ENCODE peak calls at places on chromosomes 4 and X, in five cellular contexts. T, B, Y, V and G are unnamed samples.

GRCh38 chrX:1452497-1453389 is at the start of gene ASMTL:
- DNase-seq in T (peak; percentile 100), B (peak; percentile 100), Y (peak; percentile 100), V (peak; percentile 100), G (peak; percentile 100)

GRCh38 chr4:66688674-66689073 is 856.6 kb downstream of the CENPC start:
- DNase-seq in T (no peak), B (no peak), Y (no peak), V (no peak), G (no peak)

GRCh38 chr4:105990933-105991332 is 95.7 kb downstream of the NPNT start:
- DNase-seq in T (no peak), B (peak; percentile 85), Y (peak; percentile 86), V (peak; percentile 59), G (peak; percentile 74)

GRCh38 chr4:1715002-1715761 is 3.1 kb upstream of the SLBP start:
- DNase-seq in T (no peak), B (no peak), Y (no peak), V (no peak), G (no peak)

GRCh38 chr4:168587326-168588125 is 90.7 kb downstream of the PALLD start:
- DNase-seq in T (no peak), B (peak; percentile 15), Y (peak; percentile 75), V (no peak), G (no peak)

GRCh38 chrX:129663171-129663570 is 8.4 kb upstream of the APLN start:
- DNase-seq in T (peak; percentile 49), B (no peak), Y (peak; percentile 65), V (no peak), G (no peak)

GRCh38 chrX:65532016-65532415 is 2.6 kb downstream of the LAS1L start:
- DNase-seq in T (no peak), B (no peak), Y (no peak), V (no peak), G (no peak)

GRCh38 chr4:104592894-104593470 is 98.3 kb upstream of the CXXC4 start:
- DNase-seq in T (no peak), B (no peak), Y (no peak), V (no peak), G (no peak)

GRCh38 chr4:5051210-5051691 is at the start of gene STK32B:
- DNase-seq in T (peak; percentile 81), B (peak; percentile 70), Y (peak; percentile 76), V (peak; percentile 34), G (peak; percentile 71)

GRCh38 chr4:184337907-184338306 is 120.2 kb upstream of the ENPP6 start:
- DNase-seq in T (no peak), B (no peak), Y (no peak), V (no peak), G (no peak)

GRCh38 chr4:184331155-184331995 is 113.7 kb upstream of the ENPP6 start:
- DNase-seq in T (no peak), B (no peak), Y (no peak), V (peak; percentile 75), G (peak; percentile 58)

GRCh38 chr4:184330008-184330400 is 112.3 kb upstream of the ENPP6 start:
- DNase-seq in T (no peak), B (no peak), Y (peak; percentile 75), V (no peak), G (peak; percentile 90)

DNA sequence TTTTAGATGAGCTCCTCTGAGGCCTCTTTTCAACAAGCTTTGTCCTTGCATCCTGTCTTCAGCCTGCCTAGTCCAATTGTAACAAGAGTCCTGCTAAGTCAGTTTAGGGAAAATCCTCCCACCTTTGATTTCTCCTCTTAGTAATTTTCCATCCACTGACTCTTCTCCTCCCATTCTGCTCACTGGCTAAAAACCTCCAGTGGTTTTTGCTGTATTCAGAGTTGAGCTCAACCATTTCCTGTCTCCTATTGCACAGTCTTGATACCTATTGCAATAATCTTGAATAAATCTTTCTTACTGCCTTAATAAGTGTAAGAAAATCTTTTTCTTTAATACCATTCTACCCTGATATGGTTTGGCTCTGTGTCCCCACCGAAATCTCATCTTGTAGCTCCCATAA is 117.8 kb upstream of the ENPP6 start:
- DNase-seq in T (no peak), B (no peak), Y (no peak), V (no peak), G (no peak)
- H3K4me1 ChIP-seq in T (peaks cover 16% of the 10 kb centered on the region), B (peaks cover 9% of the 10 kb centered on the region), Y (peaks cover 4% of the 10 kb centered on the region), V (peaks cover 37% of the 10 kb centered on the region), G (peaks cover 64% of the 10 kb centered on the region)

GRCh38 chr4:98446499-98447375 is 185.6 kb downstream of the RAP1GDS1 start:
- DNase-seq in T (no peak), B (no peak), Y (no peak), V (no peak), G (no peak)
- H3K4me3 ChIP-seq in T (no peak overlapping the region), B (no peak overlapping the region), Y (no peak overlapping the region), V (no peak overlapping the region), G (no peak overlapping the region)

GRCh38 chr4:89298788-89299152 is 8.8 kb downstream of the GPRIN3 start:
- DNase-seq in T (no peak), B (no peak), Y (no peak), V (no peak), G (no peak)
- TF ChIP-seq CTCF in T (no peak), B (no peak), Y (no peak), V (no peak), G (no peak)

GRCh38 chr4:15681372-15682339 is at the start of gene FAM200B:
- DNase-seq in T (peak; percentile 98), B (peak; percentile 100), Y (peak; percentile 99), V (peak; percentile 99), G (peak; percentile 98)
- H3K4me1 ChIP-seq in T (peaks cover 37% of the 10 kb centered on the region), B (peaks cover 31% of the 10 kb centered on the region), Y (peaks cover 4% of the 10 kb centered on the region), V (peaks cover 23% of the 10 kb centered on the region), G (no peaks in the 10 kb centered on the region)

GRCh38 chr4:183182873-183183725 is 84.0 kb downstream of the WWC2 start:
- DNase-seq in T (no peak), B (peak; percentile 17), Y (peak; percentile 66), V (no peak), G (no peak)
- H3K4me3 ChIP-seq in T (no peak overlapping the region), B (no peak overlapping the region), Y (no peak overlapping the region), V (no peak overlapping the region), G (no peak overlapping the region)